ENCODE peak calls at places on chromosomes 5 and 9, in ten cellular contexts. One of them, this sample, is unnamed.

GRCh38 chr9:88810826-88811225 is 180.4 kb upstream of the S1PR3 start:
- DNase-seq in germinal center: no peak
- DNase-seq in endothelial cell: no peak
- DNase-seq in GM12892: no peak
- DNase-seq in Caki2: no peak
- DNase-seq in NCI-H82: no peak
- DNase-seq in KBM-7: no peak
- DNase-seq in H7: no peak
- DNase-seq in activated T-helper 1 cell treated with Interleukin-2 at 50 U/mL for 16 hours: no peak
- DNase-seq in Peyer's patch: no peak
- DNase-seq in this sample: no peak

GRCh38 chr5:55665065-55665464 is 47.1 kb downstream of the SLC38A9 start:
- DNase-seq in germinal center: no peak
- DNase-seq in endothelial cell: no peak
- DNase-seq in GM12892: no peak
- DNase-seq in Caki2: no peak
- DNase-seq in NCI-H82: no peak
- DNase-seq in KBM-7: no peak
- DNase-seq in H7: no peak
- DNase-seq in activated T-helper 1 cell treated with Interleukin-2 at 50 U/mL for 16 hours: no peak
- DNase-seq in Peyer's patch: no peak
- DNase-seq in this sample: no peak

GRCh38 chr5:149493316-149493715 is 57.9 kb downstream of the CSNK1A1 start:
- DNase-seq in germinal center: no peak
- DNase-seq in endothelial cell: no peak
- DNase-seq in GM12892: no peak
- DNase-seq in Caki2: no peak
- DNase-seq in NCI-H82: no peak
- DNase-seq in KBM-7: no peak
- DNase-seq in H7: no peak
- DNase-seq in activated T-helper 1 cell treated with Interleukin-2 at 50 U/mL for 16 hours: no peak
- DNase-seq in Peyer's patch: no peak
- DNase-seq in this sample: no peak

GRCh38 chr9:110509787-110510186 is 69.8 kb downstream of the SVEP1 start:
- DNase-seq in germinal center: no peak
- DNase-seq in endothelial cell: no peak
- DNase-seq in GM12892: no peak
- DNase-seq in Caki2: no peak
- DNase-seq in NCI-H82: no peak
- DNase-seq in KBM-7: peak; percentile 18
- DNase-seq in H7: no peak
- DNase-seq in activated T-helper 1 cell treated with Interleukin-2 at 50 U/mL for 16 hours: no peak
- DNase-seq in Peyer's patch: no peak
- DNase-seq in this sample: no peak

GRCh38 chr5:72347801-72348305 is 27.7 kb downstream of the PTCD2 start:
- DNase-seq in germinal center: no peak
- DNase-seq in endothelial cell: no peak
- DNase-seq in GM12892: no peak
- DNase-seq in Caki2: no peak
- DNase-seq in NCI-H82: no peak
- DNase-seq in KBM-7: no peak
- DNase-seq in H7: no peak
- DNase-seq in activated T-helper 1 cell treated with Interleukin-2 at 50 U/mL for 16 hours: no peak
- DNase-seq in Peyer's patch: no peak
- DNase-seq in this sample: peak; percentile 55

GRCh38 chr5:31361906-31362900 is 168.7 kb downstream of the CDH6 start:
- DNase-seq in germinal center: no peak
- DNase-seq in endothelial cell: no peak
- DNase-seq in GM12892: no peak
- DNase-seq in Caki2: no peak
- DNase-seq in NCI-H82: no peak
- DNase-seq in KBM-7: no peak
- DNase-seq in H7: no peak
- DNase-seq in activated T-helper 1 cell treated with Interleukin-2 at 50 U/mL for 16 hours: no peak
- DNase-seq in Peyer's patch: no peak
- DNase-seq in this sample: no peak

GRCh38 chr5:134536876-134537275 is 11.4 kb downstream of the JADE2 start:
- DNase-seq in germinal center: no peak
- DNase-seq in endothelial cell: no peak
- DNase-seq in GM12892: no peak
- DNase-seq in Caki2: no peak
- DNase-seq in NCI-H82: no peak
- DNase-seq in KBM-7: no peak
- DNase-seq in H7: no peak
- DNase-seq in activated T-helper 1 cell treated with Interleukin-2 at 50 U/mL for 16 hours: no peak
- DNase-seq in Peyer's patch: no peak
- DNase-seq in this sample: no peak

GRCh38 chr5:109454726-109455505 is 45.1 kb upstream of the PJA2 start:
- DNase-seq in germinal center: no peak
- DNase-seq in endothelial cell: no peak
- DNase-seq in GM12892: no peak
- DNase-seq in Caki2: no peak
- DNase-seq in NCI-H82: no peak
- DNase-seq in KBM-7: no peak
- DNase-seq in H7: no peak
- DNase-seq in activated T-helper 1 cell treated with Interleukin-2 at 50 U/mL for 16 hours: no peak
- DNase-seq in Peyer's patch: no peak
- DNase-seq in this sample: peak; percentile 19

GRCh38 chr9:35114921-35115341 is 731 bp downstream of the ATOSB start:
- DNase-seq in germinal center: peak; percentile 44
- DNase-seq in endothelial cell: peak; percentile 59
- DNase-seq in GM12892: no peak
- DNase-seq in Caki2: peak; percentile 38
- DNase-seq in NCI-H82: peak; percentile 46
- DNase-seq in KBM-7: peak; percentile 78
- DNase-seq in H7: no peak
- DNase-seq in activated T-helper 1 cell treated with Interleukin-2 at 50 U/mL for 16 hours: no peak
- DNase-seq in Peyer's patch: peak; percentile 78
- DNase-seq in this sample: peak; percentile 50

GRCh38 chr5:149750596-149750995 is 20.5 kb downstream of the PPARGC1B start:
- DNase-seq in germinal center: no peak
- DNase-seq in endothelial cell: no peak
- DNase-seq in GM12892: no peak
- DNase-seq in Caki2: no peak
- DNase-seq in NCI-H82: peak; percentile 28
- DNase-seq in KBM-7: no peak
- DNase-seq in H7: no peak
- DNase-seq in activated T-helper 1 cell treated with Interleukin-2 at 50 U/mL for 16 hours: no peak
- DNase-seq in Peyer's patch: no peak
- DNase-seq in this sample: no peak

GRCh38 chr5:175688352-175689146 is 30.7 kb downstream of the HRH2 start:
- DNase-seq in germinal center: no peak
- DNase-seq in endothelial cell: no peak
- DNase-seq in GM12892: no peak
- DNase-seq in Caki2: no peak
- DNase-seq in NCI-H82: peak; percentile 84
- DNase-seq in KBM-7: no peak
- DNase-seq in H7: peak; percentile 73
- DNase-seq in activated T-helper 1 cell treated with Interleukin-2 at 50 U/mL for 16 hours: no peak
- DNase-seq in Peyer's patch: peak; percentile 37
- DNase-seq in this sample: no peak

GRCh38 chr5:9468070-9468388 is 77.8 kb downstream of the SEMA5A start:
- DNase-seq in germinal center: no peak
- DNase-seq in endothelial cell: no peak
- DNase-seq in GM12892: no peak
- DNase-seq in Caki2: no peak
- DNase-seq in NCI-H82: no peak
- DNase-seq in KBM-7: no peak
- DNase-seq in H7: peak; percentile 26
- DNase-seq in activated T-helper 1 cell treated with Interleukin-2 at 50 U/mL for 16 hours: no peak
- DNase-seq in Peyer's patch: no peak
- DNase-seq in this sample: peak; percentile 86

GRCh38 chr5:56302027-56302426 is 68.9 kb upstream of the ANKRD55 start:
- DNase-seq in germinal center: no peak
- DNase-seq in endothelial cell: no peak
- DNase-seq in GM12892: no peak
- DNase-seq in Caki2: no peak
- DNase-seq in NCI-H82: no peak
- DNase-seq in KBM-7: no peak
- DNase-seq in H7: no peak
- DNase-seq in activated T-helper 1 cell treated with Interleukin-2 at 50 U/mL for 16 hours: no peak
- DNase-seq in Peyer's patch: no peak
- DNase-seq in this sample: peak; percentile 40

GRCh38 chr5:107635276-107635675 is 35.5 kb downstream of the EFNA5 start:
- DNase-seq in germinal center: no peak
- DNase-seq in endothelial cell: no peak
- DNase-seq in GM12892: no peak
- DNase-seq in Caki2: no peak
- DNase-seq in NCI-H82: no peak
- DNase-seq in KBM-7: no peak
- DNase-seq in H7: no peak
- DNase-seq in activated T-helper 1 cell treated with Interleukin-2 at 50 U/mL for 16 hours: no peak
- DNase-seq in Peyer's patch: no peak
- DNase-seq in this sample: no peak

GRCh38 chr5:132775439-132776076 is 1.5 kb downstream of the SEPTIN8 start:
- DNase-seq in germinal center: no peak
- DNase-seq in endothelial cell: no peak
- DNase-seq in GM12892: no peak
- DNase-seq in Caki2: peak; percentile 60
- DNase-seq in NCI-H82: peak; percentile 21
- DNase-seq in KBM-7: no peak
- DNase-seq in H7: peak; percentile 19
- DNase-seq in activated T-helper 1 cell treated with Interleukin-2 at 50 U/mL for 16 hours: no peak
- DNase-seq in Peyer's patch: no peak
- DNase-seq in this sample: no peak

GRCh38 chr5:64665243-64665642 is 25.1 kb upstream of the SHISAL2B start:
- DNase-seq in germinal center: no peak
- DNase-seq in endothelial cell: no peak
- DNase-seq in GM12892: no peak
- DNase-seq in Caki2: no peak
- DNase-seq in NCI-H82: no peak
- DNase-seq in KBM-7: no peak
- DNase-seq in H7: no peak
- DNase-seq in activated T-helper 1 cell treated with Interleukin-2 at 50 U/mL for 16 hours: no peak
- DNase-seq in Peyer's patch: no peak
- DNase-seq in this sample: no peak

GRCh38 chr9:133102190-133103021 is 18.6 kb downstream of the RALGDS start:
- DNase-seq in germinal center: no peak
- DNase-seq in endothelial cell: no peak
- DNase-seq in GM12892: no peak
- DNase-seq in Caki2: no peak
- DNase-seq in NCI-H82: no peak
- DNase-seq in KBM-7: no peak
- DNase-seq in H7: peak; percentile 32
- DNase-seq in activated T-helper 1 cell treated with Interleukin-2 at 50 U/mL for 16 hours: no peak
- DNase-seq in Peyer's patch: no peak
- DNase-seq in this sample: no peak

GRCh38 chr5:175653763-175654162 is 4.1 kb upstream of the HRH2 start:
- DNase-seq in germinal center: no peak
- DNase-seq in endothelial cell: no peak
- DNase-seq in GM12892: no peak
- DNase-seq in Caki2: no peak
- DNase-seq in NCI-H82: no peak
- DNase-seq in KBM-7: no peak
- DNase-seq in H7: no peak
- DNase-seq in activated T-helper 1 cell treated with Interleukin-2 at 50 U/mL for 16 hours: no peak
- DNase-seq in Peyer's patch: no peak
- DNase-seq in this sample: no peak

GRCh38 chr5:58871648-58872242 is 288.9 kb downstream of the RAB3C start:
- DNase-seq in germinal center: peak; percentile 18
- DNase-seq in endothelial cell: peak; percentile 50
- DNase-seq in GM12892: no peak
- DNase-seq in Caki2: no peak
- DNase-seq in NCI-H82: peak; percentile 64
- DNase-seq in KBM-7: peak; percentile 50
- DNase-seq in H7: no peak
- DNase-seq in activated T-helper 1 cell treated with Interleukin-2 at 50 U/mL for 16 hours: no peak
- DNase-seq in Peyer's patch: no peak
- DNase-seq in this sample: peak; percentile 36

GRCh38 chr5:54176066-54176835 is 134.1 kb downstream of the ARL15 start:
- DNase-seq in germinal center: no peak
- DNase-seq in endothelial cell: no peak
- DNase-seq in GM12892: no peak
- DNase-seq in Caki2: no peak
- DNase-seq in NCI-H82: no peak
- DNase-seq in KBM-7: no peak
- DNase-seq in H7: no peak
- DNase-seq in activated T-helper 1 cell treated with Interleukin-2 at 50 U/mL for 16 hours: no peak
- DNase-seq in Peyer's patch: no peak
- DNase-seq in this sample: no peak

GRCh38 chr9:7266911-7267555 is 509.3 kb downstream of the KDM4C start:
- DNase-seq in germinal center: no peak
- DNase-seq in endothelial cell: no peak
- DNase-seq in GM12892: no peak
- DNase-seq in Caki2: no peak
- DNase-seq in NCI-H82: no peak
- DNase-seq in KBM-7: no peak
- DNase-seq in H7: no peak
- DNase-seq in activated T-helper 1 cell treated with Interleukin-2 at 50 U/mL for 16 hours: no peak
- DNase-seq in Peyer's patch: no peak
- DNase-seq in this sample: no peak

GRCh38 chr9:112326194-112326593 is 7.2 kb downstream of the PTBP3 start:
- DNase-seq in germinal center: no peak
- DNase-seq in endothelial cell: no peak
- DNase-seq in GM12892: no peak
- DNase-seq in Caki2: no peak
- DNase-seq in NCI-H82: no peak
- DNase-seq in KBM-7: no peak
- DNase-seq in H7: no peak
- DNase-seq in activated T-helper 1 cell treated with Interleukin-2 at 50 U/mL for 16 hours: no peak
- DNase-seq in Peyer's patch: no peak
- DNase-seq in this sample: no peak

GRCh38 chr5:178595145-178595544 is 5.0 kb upstream of the COL23A1 start:
- DNase-seq in germinal center: no peak
- DNase-seq in endothelial cell: no peak
- DNase-seq in GM12892: no peak
- DNase-seq in Caki2: no peak
- DNase-seq in NCI-H82: no peak
- DNase-seq in KBM-7: no peak
- DNase-seq in H7: no peak
- DNase-seq in activated T-helper 1 cell treated with Interleukin-2 at 50 U/mL for 16 hours: no peak
- DNase-seq in Peyer's patch: no peak
- DNase-seq in this sample: no peak

GRCh38 chr9:132036521-132036920 is 43.1 kb downstream of the MED27 start:
- DNase-seq in germinal center: no peak
- DNase-seq in endothelial cell: no peak
- DNase-seq in GM12892: no peak
- DNase-seq in Caki2: no peak
- DNase-seq in NCI-H82: no peak
- DNase-seq in KBM-7: no peak
- DNase-seq in H7: no peak
- DNase-seq in activated T-helper 1 cell treated with Interleukin-2 at 50 U/mL for 16 hours: no peak
- DNase-seq in Peyer's patch: no peak
- DNase-seq in this sample: no peak

This sample was measured in H4.